ENCODE peak calls at places on chromosome 9, in six cellular contexts. M is prostate gland, P is adrenal gland, U is ovary, D is sigmoid colon, Q is transverse colon. H is an unnamed sample.

GRCh38 chr9:35962126-35962906 is 4.4 kb upstream of the OR2S2 start:
- DNase-seq in P (no peak), D (peak; percentile 76), Q (peak; percentile 37), M (no peak), U (no peak), H (no peak)

GRCh38 chr9:81687521-81688261 is 1.7 kb downstream of the TLE1 start:
- DNase-seq in M (peak; percentile 56), P (peak; percentile 68), U (peak; percentile 74), Q (peak; percentile 70), D (peak; percentile 82), H (peak; percentile 70)

GRCh38 chr9:133574791-133575672 is 34.2 kb downstream of the FAM163B start:
- DNase-seq in Q (no peak), M (no peak), D (no peak), P (no peak), U (no peak), H (no peak)

GRCh38 chr9:132547976-132548730 is 34.3 kb upstream of the BARHL1 start:
- DNase-seq in U (no peak), D (no peak), Q (no peak), P (no peak), M (no peak), H (no peak)

GRCh38 chr9:89274838-89275237 is 36.2 kb upstream of the CKS2 start:
- DNase-seq in D (no peak), P (no peak), M (no peak), Q (no peak), U (no peak), H (no peak)

GRCh38 chr9:123387686-123388085 is 31.7 kb downstream of the CRB2 start:
- DNase-seq in Q (no peak), P (no peak), U (no peak), M (no peak), D (no peak), H (no peak)

GRCh38 chr9:26163931-26164330 is 485.7 kb upstream of the TUSC1 start:
- DNase-seq in P (no peak), U (no peak), M (no peak), D (no peak), Q (no peak), H (no peak)

GRCh38 chr9:76574171-76574767 is 115.3 kb downstream of the GCNT1 start:
- DNase-seq in U (no peak), P (no peak), D (no peak), M (no peak), Q (no peak), H (no peak)

GRCh38 chr9:85178486-85178885 is 509.0 kb downstream of the NTRK2 start:
- DNase-seq in U (no peak), M (no peak), D (no peak), Q (no peak), P (no peak), H (no peak)

GRCh38 chr9:124215551-124215910 is 42.2 kb upstream of the NEK6 start:
- DNase-seq in Q (no peak), U (no peak), D (peak; percentile 29), M (no peak), P (no peak), H (peak; percentile 23)

GRCh38 chr9:35930521-35930920 is 21.2 kb downstream of the SPAAR start:
- DNase-seq in U (no peak), P (no peak), M (no peak), D (no peak), Q (no peak), H (no peak)

GRCh38 chr9:89318123-89319014 is at the start of gene SECISBP2:
- DNase-seq in U (peak; percentile 98), Q (peak; percentile 96), D (peak; percentile 98), M (peak; percentile 95), P (peak; percentile 96), H (peak; percentile 99)

GRCh38 chr9:34566191-34566849 is 23.2 kb downstream of the CNTFR start:
- DNase-seq in M (no peak), D (no peak), P (no peak), Q (no peak), U (no peak), H (no peak)

GRCh38 chr9:14500705-14501104 is 186.8 kb upstream of the NFIB start:
- DNase-seq in U (no peak), P (no peak), M (no peak), Q (no peak), D (no peak), H (no peak)

GRCh38 chr9:126329476-126330275 is 3.0 kb downstream of the MVB12B start:
- DNase-seq in D (no peak), U (no peak), Q (peak; percentile 27), M (peak; percentile 50), P (no peak), H (no peak)

GRCh38 chr9:16341176-16341575 is 529.3 kb downstream of the BNC2 start:
- DNase-seq in M (no peak), U (no peak), Q (no peak), P (no peak), D (no peak), H (no peak)

GRCh38 chr9:134768332-134769083 is 112.1 kb upstream of the FCN2 start:
- DNase-seq in D (peak; percentile 83), M (no peak), P (no peak), U (no peak), Q (no peak), H (no peak)

GRCh38 chr9:90515550-90515949 is 127.1 kb downstream of the DIRAS2 start:
- DNase-seq in D (no peak), Q (no peak), U (no peak), M (no peak), P (no peak), H (no peak)

GRCh38 chr9:132006657-132007370 is 72.9 kb downstream of the MED27 start:
- DNase-seq in P (no peak), U (no peak), M (peak; percentile 58), Q (no peak), D (no peak), H (no peak)

GRCh38 chr9:106438928-106439327 is 424.0 kb upstream of the ZNF462 start:
- DNase-seq in D (no peak), M (no peak), U (no peak), Q (no peak), P (no peak), H (no peak)

GRCh38 chr9:136644343-136644592 is 18.4 kb upstream of the EGFL7 start:
- DNase-seq in D (peak; percentile 90), P (peak; percentile 89), Q (peak; percentile 92), M (no peak), U (no peak), H (peak; percentile 92)
- H3K27ac ChIP-seq in D (peak overlapping the region; percentile 66), P (no peak overlapping the region), Q (peak overlapping the region; percentile 58), M (no peak overlapping the region), U (no peak overlapping the region), H (peak overlapping the region; percentile 47)

GRCh38 chr9:5868235-5868634 is 22.5 kb upstream of the MLANA start:
- DNase-seq in D (no peak), M (no peak), P (no peak), Q (no peak), U (no peak), H (no peak)

GRCh38 chr9:5870691-5871090 is 20.0 kb upstream of the MLANA start:
- DNase-seq in Q (no peak), M (no peak), D (no peak), P (peak; percentile 66), U (no peak), H (no peak)

GRCh38 chr9:5870020-5870339 is 20.7 kb upstream of the MLANA start:
- DNase-seq in D (no peak), P (no peak), U (no peak), Q (no peak), M (no peak), H (no peak)

GRCh38 chr9:5871785-5872184 is 18.9 kb upstream of the MLANA start:
- DNase-seq in Q (no peak), D (no peak), M (peak; percentile 47), U (no peak), P (no peak), H (no peak)

DNA sequence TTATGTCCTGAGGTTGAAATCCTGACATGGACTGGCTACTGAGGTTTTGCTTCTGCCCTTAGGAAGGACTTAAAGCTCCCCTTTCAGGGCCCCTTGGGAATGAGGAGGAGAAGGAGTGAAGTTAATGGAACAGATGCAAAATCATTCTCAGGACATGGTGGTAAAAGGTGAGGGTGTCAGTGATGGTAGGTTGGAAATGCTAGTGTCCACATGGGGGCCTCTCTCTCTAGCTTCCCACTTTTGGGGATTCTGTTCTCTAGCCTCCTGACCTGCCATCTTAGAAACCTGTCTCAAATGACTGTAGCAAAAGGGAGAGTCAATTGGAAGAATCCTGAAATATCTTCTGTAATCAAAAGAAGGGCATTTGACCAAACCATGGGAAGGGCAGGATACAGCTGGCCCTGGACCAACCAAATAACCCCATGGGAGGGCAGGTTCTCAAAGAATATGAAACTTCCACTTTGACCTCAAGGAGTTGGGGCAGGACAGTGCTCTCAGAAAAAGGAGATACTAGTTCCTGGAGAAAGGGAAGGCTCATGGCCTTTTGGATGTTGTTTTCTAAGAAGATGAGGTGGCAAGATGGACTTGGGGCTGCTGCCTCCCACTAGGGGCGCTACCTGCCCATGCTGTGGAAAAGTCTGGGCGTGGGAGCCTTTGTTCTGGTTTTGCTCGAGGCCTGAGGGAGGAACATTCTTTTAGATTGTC is 21.2 kb upstream of the MLANA start:
- DNase-seq in M (no peak), D (no peak), Q (no peak), U (no peak), P (no peak), H (no peak)
- TF ChIP-seq CTCF in M (no peak), D (no peak), Q (no peak), U (no peak), P (no peak), H (no peak)

GRCh38 chr9:127980706-127981558 is at the start of gene EEIG1:
- DNase-seq in Q (peak; percentile 98), D (peak; percentile 97), P (peak; percentile 94), U (peak; percentile 97), M (peak; percentile 95), H (peak; percentile 97)

GRCh38 chr9:127977877-127978647 is 2.7 kb downstream of the EEIG1 start:
- DNase-seq in M (no peak), U (peak; percentile 87), Q (peak; percentile 71), P (peak; percentile 84), D (peak; percentile 87), H (no peak)

GRCh38 chr9:127980056-127980705 is 608 bp downstream of the EEIG1 start:
- DNase-seq in D (peak; percentile 75), Q (peak; percentile 79), U (peak; percentile 68), M (peak; percentile 62), P (no peak), H (peak; percentile 80)

GRCh38 chr9:127979015-127979332 is 1.8 kb downstream of the EEIG1 start:
- DNase-seq in U (no peak), M (no peak), P (no peak), Q (no peak), D (no peak), H (no peak)

GRCh38 chr9:127979333-127980055 is 1.3 kb downstream of the EEIG1 start:
- DNase-seq in Q (peak; percentile 75), P (peak; percentile 71), M (no peak), U (peak; percentile 77), D (peak; percentile 85), H (peak; percentile 57)
- TF ChIP-seq POLR2A in Q (peak; percentile 51), P (peak; percentile 21), M (no peak), U (no peak), D (no peak), H (no peak)

DNA sequence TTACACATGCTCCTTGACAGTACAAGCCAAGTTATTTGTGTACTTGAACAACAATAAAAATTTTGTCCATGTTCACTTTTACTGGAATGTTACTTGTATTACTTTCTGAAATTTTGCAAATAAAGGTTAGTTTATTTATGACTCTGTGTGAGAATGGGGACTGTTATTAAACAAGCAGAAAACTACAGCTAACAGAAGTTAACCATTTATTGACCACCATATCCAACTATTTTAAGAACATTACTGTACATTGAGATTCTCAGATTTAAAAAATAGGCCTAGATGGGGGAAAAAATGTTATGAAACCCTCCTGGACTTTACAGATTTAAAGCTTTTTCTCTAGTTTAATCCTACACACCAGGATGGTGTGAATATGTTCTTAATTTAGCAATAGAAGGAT is 1.8 kb downstream of the SLC25A51 start:
- DNase-seq in Q (no peak), U (no peak), D (no peak), P (no peak), M (no peak), H (no peak)
- H3K27ac ChIP-seq in Q (no peak overlapping the region), U (no peak overlapping the region), D (no peak overlapping the region), P (no peak overlapping the region), M (no peak overlapping the region), H (no peak overlapping the region)

GRCh38 chr9:70127036-70127435 is 83.4 kb downstream of the MAMDC2 start:
- DNase-seq in P (no peak), Q (no peak), U (no peak), D (no peak), M (no peak), H (no peak)
- TF ChIP-seq CTCF in P (no peak), Q (no peak), U (no peak), D (no peak), M (no peak), H (no peak)

H was measured in right lobe of liver.